ENCODE peak calls at places on chromosomes 2 and 18, in five cellular contexts. L is heart left ventricle, Y is heart right ventricle, K is GM23248, F is Peyer's patch. Z is an unnamed sample. For H3K4me1, the result is how much of the 10 kb centered on the place peaks cover.

GRCh38 chr2:135149251-135149650 is 97.2 kb downstream of the RAB3GAP1 start:
- DNase-seq in L (no peak), Y (no peak), K (peak), F (peak), Z (peak)

GRCh38 chr2:10048501-10049171 is 5.3 kb downstream of the KLF11 start:
- DNase-seq in L (no peak), Y (no peak), K (peak), F (no peak), Z (no peak)

GRCh38 chr2:134258684-134259408 is 5.0 kb downstream of the MGAT5 start:
- DNase-seq in L (peak), Y (peak), K (no peak), F (peak), Z (no peak)

GRCh38 chr2:98121149-98121548 is 34.2 kb downstream of the VWA3B start:
- DNase-seq in L (no peak), Y (no peak), K (no peak), F (no peak), Z (no peak)

GRCh38 chr2:133713049-133713580 is 144.9 kb upstream of the NCKAP5 start:
- DNase-seq in L (no peak), Y (no peak), K (no peak), F (no peak), Z (no peak)

GRCh38 chr18:54961016-54961423 is 1.8 kb upstream of the CCDC68 start:
- DNase-seq in L (no peak), Y (no peak), K (no peak), F (no peak), Z (no peak)

GRCh38 chr2:66430906-66431619 is 3.9 kb upstream of the MEIS1 start:
- DNase-seq in L (no peak), Y (no peak), K (no peak), F (no peak), Z (peak)

GRCh38 chr18:23270999-23271680 is 135.9 kb downstream of the CABLES1 start:
- DNase-seq in L (no peak), Y (no peak), K (peak), F (no peak), Z (no peak)

GRCh38 chr2:72185166-72185565 is 37.5 kb upstream of the CYP26B1 start:
- DNase-seq in L (no peak), Y (no peak), K (no peak), F (no peak), Z (no peak)

DNA sequence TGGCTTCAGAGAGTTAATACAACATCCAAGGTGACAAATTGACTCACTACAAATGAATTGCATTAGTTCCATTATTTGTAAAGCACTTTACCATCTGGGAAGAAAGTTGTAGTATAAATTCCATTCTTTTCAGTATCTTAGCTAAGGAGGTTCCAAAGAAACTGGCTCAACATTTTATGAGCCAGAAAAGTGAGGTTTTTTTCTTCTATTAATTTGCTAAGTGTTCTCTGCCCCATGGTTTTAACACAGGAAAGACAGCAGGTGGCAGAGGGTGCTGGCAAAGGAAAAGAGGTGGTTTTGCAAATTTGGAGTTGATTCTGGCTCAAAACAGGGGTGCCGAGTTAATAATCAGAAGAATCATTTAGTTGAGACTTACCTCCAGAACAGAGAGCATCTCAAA is 410.1 kb downstream of the MTX2 start:
- DNase-seq in L (no peak), Y (no peak), K (no peak), F (no peak), Z (no peak)
- H3K4me1 ChIP-seq in L (under half), Y (under half), K (under half), F (under half), Z (under half)

GRCh38 chr2:84899681-84900080 is 5.8 kb upstream of the TMSB10 start:
- DNase-seq in L (no peak), Y (no peak), K (no peak), F (no peak), Z (no peak)

GRCh38 chr2:84901593-84902120 is 3.8 kb upstream of the TMSB10 start:
- DNase-seq in L (no peak), Y (no peak), K (peak), F (no peak), Z (no peak)

GRCh38 chr2:84897773-84898172 is 7.7 kb upstream of the TMSB10 start:
- DNase-seq in L (no peak), Y (no peak), K (peak), F (no peak), Z (no peak)

GRCh38 chr2:84900951-84901350 is 4.5 kb upstream of the TMSB10 start:
- DNase-seq in L (no peak), Y (no peak), K (no peak), F (no peak), Z (no peak)

DNA sequence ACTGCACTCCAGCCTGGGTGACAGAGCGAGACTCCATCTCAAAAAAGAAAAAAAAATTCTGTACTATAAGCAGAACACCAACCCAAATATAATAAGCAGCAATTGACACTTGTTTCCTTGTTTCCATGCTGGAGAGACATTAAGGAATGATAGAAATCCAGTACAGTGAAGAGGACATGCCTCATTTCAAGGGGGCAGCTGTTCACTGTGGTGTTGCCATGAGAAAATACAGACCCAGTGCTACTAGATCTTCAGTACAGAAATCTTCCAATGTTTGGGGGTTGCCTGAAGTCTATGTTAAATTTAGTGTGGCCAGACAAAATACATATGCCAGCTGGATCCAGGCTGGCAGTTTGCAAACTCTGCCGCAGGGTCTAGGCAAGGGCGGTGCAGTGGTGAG is 6.3 kb upstream of the TMSB10 start:
- DNase-seq in L (no peak), Y (no peak), K (no peak), F (no peak), Z (no peak)
- H3K4me1 ChIP-seq in L (under half), Y (under half), K (under half), F (under half), Z (under half)

GRCh38 chr2:168529900-168530561 is 74.0 kb downstream of the CERS6 start:
- DNase-seq in L (no peak), Y (no peak), K (peak), F (no peak), Z (no peak)
- H3K4me1 ChIP-seq in L (under half), Y (under half), K (half or more), F (under half), Z (half or more)

GRCh38 chr2:234955971-234956509 is 4.2 kb downstream of the SH3BP4 start:
- DNase-seq in L (no peak), Y (no peak), K (no peak), F (no peak), Z (no peak)
- H3K4me1 ChIP-seq in L (under half), Y (under half), K (half or more), F (under half), Z (under half)

DNA sequence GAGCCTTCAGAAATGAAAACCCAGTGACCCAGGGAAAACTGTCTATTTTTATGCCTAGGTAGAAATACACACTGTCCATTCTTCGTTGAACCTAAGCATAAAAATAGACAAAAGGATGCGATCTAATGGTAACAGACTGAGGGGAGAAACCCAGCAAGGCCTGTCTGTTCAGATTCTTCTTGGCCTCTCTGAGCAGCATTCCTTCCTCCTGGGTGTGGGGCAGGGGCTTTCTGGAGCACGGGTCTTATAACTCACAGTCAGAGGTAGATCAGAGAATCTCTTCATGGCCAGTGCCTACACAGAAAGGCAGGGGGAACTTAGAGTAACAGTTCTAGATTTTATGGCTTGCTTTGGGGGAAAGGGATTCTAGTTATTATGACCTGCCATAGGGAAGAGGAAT is 56.0 kb downstream of the PKDCC start:
- DNase-seq in L (no peak), Y (no peak), K (no peak), F (no peak), Z (no peak)
- H3K4me1 ChIP-seq in L (under half), Y (under half), K (under half), F (under half), Z (under half)

GRCh38 chr2:160210599-160211138 is 10.6 kb upstream of the ITGB6 start:
- DNase-seq in L (peak), Y (peak), K (peak), F (peak), Z (peak)
- H3K4me1 ChIP-seq in L (under half), Y (under half), K (half or more), F (under half), Z (under half)

DNA sequence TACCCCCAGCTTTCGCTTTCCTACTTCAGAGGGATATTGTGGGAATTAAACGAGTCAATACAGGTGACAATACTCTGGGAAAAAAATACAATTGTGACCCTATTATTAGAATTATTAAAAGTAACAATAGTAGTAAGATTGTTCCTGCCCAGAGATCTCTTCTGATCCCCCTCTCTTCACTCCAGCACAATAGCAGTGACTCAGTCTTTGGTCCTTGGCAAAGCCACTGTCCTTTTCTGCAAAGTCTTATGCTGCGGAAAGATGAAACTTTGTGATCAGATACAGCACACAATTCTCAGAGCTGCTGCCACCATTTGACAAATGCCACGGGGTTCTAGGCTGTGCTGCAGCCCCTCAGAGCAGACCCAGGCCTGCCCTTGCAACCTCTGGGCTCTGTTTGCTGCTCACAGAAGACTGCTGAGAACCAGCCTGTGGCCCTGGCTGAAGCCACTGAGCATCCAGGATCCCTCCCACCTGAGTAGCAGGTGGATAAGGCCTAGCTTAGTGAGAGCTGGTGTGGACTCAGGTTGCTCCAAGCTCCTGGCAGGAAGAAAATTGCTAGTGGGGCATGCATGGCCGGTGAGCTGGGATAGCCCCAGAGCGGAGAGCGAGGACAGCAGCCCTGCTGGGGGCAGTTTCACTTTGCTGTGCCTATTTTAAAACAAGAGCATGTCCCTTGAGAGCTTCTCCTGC is 60.1 kb upstream of the ROCK2 start:
- DNase-seq in L (no peak), Y (no peak), K (no peak), F (no peak), Z (no peak)
- H3K4me1 ChIP-seq in L (under half), Y (under half), K (under half), F (under half), Z (under half)

GRCh38 chr2:138503652-138504051 is 2.1 kb downstream of the SPOPL start:
- DNase-seq in L (no peak), Y (no peak), K (peak), F (no peak), Z (no peak)

GRCh38 chr2:138502253-138503086 is 900 bp downstream of the SPOPL start:
- DNase-seq in L (no peak), Y (no peak), K (peak), F (no peak), Z (no peak)

GRCh38 chr2:138504092-138504491 is 2.5 kb downstream of the SPOPL start:
- DNase-seq in L (no peak), Y (no peak), K (no peak), F (no peak), Z (no peak)

GRCh38 chr2:138501427-138502252 is at the start of gene SPOPL:
- DNase-seq in L (peak), Y (peak), K (peak), F (peak), Z (peak)

GRCh38 chr2:138503087-138503442 is 1.5 kb downstream of the SPOPL start:
- DNase-seq in L (no peak), Y (no peak), K (peak), F (no peak), Z (no peak)
- H3K4me1 ChIP-seq in L (under half), Y (under half), K (under half), F (under half), Z (under half)

GRCh38 chr2:239278941-239279365 is 121.9 kb downstream of the HDAC4 start:
- DNase-seq in L (peak), Y (no peak), K (peak), F (peak), Z (peak)
- H3K4me1 ChIP-seq in L (under half), Y (under half), K (under half), F (under half), Z (under half)

GRCh38 chr2:54561795-54562592 is 105.9 kb downstream of the SPTBN1 start:
- DNase-seq in L (no peak), Y (no peak), K (no peak), F (no peak), Z (no peak)
- H3K4me1 ChIP-seq in L (under half), Y (under half), K (under half), F (under half), Z (half or more)